ENCODE peak calls at places on chromosomes 2 and 18, in eight cellular contexts. E, X, V, J, U, B, Y and G are unnamed samples.
A peak's percentile ranks its signal among the peaks of the same experiment; 100 is the strongest.

GRCh38 chr2:181628590-181629585 is 28.0 kb downstream of the CERKL start:
- DNase-seq in E (no peak), B (no peak), J (no peak), U (no peak), V (no peak), X (no peak), Y (no peak), G (no peak)

GRCh38 chr2:234003972-234004617 is 46.4 kb upstream of the SPP2 start:
- DNase-seq in Y (no peak), J (no peak), V (peak; percentile 21), E (peak; percentile 2), X (no peak), B (no peak), U (no peak), G (no peak)

GRCh38 chr2:112692496-112692911 is 28.3 kb upstream of the NT5DC4 start:
- DNase-seq in E (peak; percentile 49), U (no peak), Y (peak; percentile 39), J (peak; percentile 16), V (peak; percentile 54), X (peak; percentile 11), B (no peak), G (peak; percentile 62)

GRCh38 chr2:39171618-39172017 is 50.8 kb upstream of the SOS1 start:
- DNase-seq in Y (no peak), J (no peak), E (no peak), U (no peak), X (no peak), V (no peak), B (no peak), G (no peak)

GRCh38 chr2:170500104-170500503 is 215.0 kb upstream of the SP5 start:
- DNase-seq in J (no peak), B (no peak), U (no peak), X (no peak), Y (no peak), V (no peak), E (no peak), G (no peak)

GRCh38 chr2:174198846-174199564 is 49.3 kb downstream of the OLA1 start:
- DNase-seq in V (no peak), J (no peak), Y (no peak), B (no peak), E (peak; percentile 31), U (no peak), X (no peak), G (no peak)

GRCh38 chr2:162545254-162545653 is 201.3 kb downstream of the GCA start:
- DNase-seq in E (no peak), X (no peak), V (no peak), U (no peak), J (no peak), B (no peak), Y (no peak), G (no peak)

GRCh38 chr2:143955416-143956075 is 564.4 kb downstream of the ZEB2 start:
- DNase-seq in U (no peak), V (no peak), B (no peak), J (no peak), X (no peak), E (no peak), Y (no peak), G (no peak)

GRCh38 chr2:121838561-121838960 is 83.1 kb downstream of the TSN start:
- DNase-seq in Y (no peak), E (no peak), J (no peak), U (no peak), B (no peak), V (no peak), X (no peak), G (no peak)

GRCh38 chr2:101442042-101442666 is 32.8 kb downstream of the RFX8 start:
- DNase-seq in X (no peak), E (no peak), U (no peak), B (no peak), Y (no peak), J (no peak), V (no peak), G (no peak)

GRCh38 chr2:3535794-3536681 is 16.7 kb upstream of the ADI1 start:
- DNase-seq in E (no peak), V (no peak), Y (no peak), X (no peak), J (no peak), U (peak; percentile 68), B (no peak), G (no peak)

GRCh38 chr2:200624660-200625059 is 38.8 kb downstream of the AOX1 start:
- DNase-seq in X (no peak), B (no peak), U (no peak), Y (no peak), V (no peak), E (no peak), J (no peak), G (no peak)

GRCh38 chr18:55737266-55737665 is 149.3 kb upstream of the TCF4 start:
- DNase-seq in Y (no peak), J (no peak), U (no peak), V (no peak), E (no peak), B (no peak), X (no peak), G (no peak)

GRCh38 chr2:180604077-180604476 is 376.3 kb upstream of the UBE2E3 start:
- DNase-seq in U (no peak), E (peak; percentile 78), J (no peak), B (no peak), X (no peak), V (no peak), Y (no peak), G (no peak)

GRCh38 chr2:236570081-236570979 is 705 bp downstream of the ACKR3 start:
- DNase-seq in E (no peak), U (no peak), X (no peak), V (no peak), J (no peak), Y (no peak), B (no peak), G (no peak)

GRCh38 chr2:162070228-162070918 is 3.6 kb downstream of the DPP4 start:
- DNase-seq in Y (no peak), V (no peak), U (no peak), E (no peak), X (no peak), B (no peak), J (no peak), G (no peak)

GRCh38 chr2:241724259-241724974 is 10.0 kb upstream of the D2HGDH start:
- DNase-seq in X (no peak), Y (peak; percentile 12), V (peak; percentile 29), B (no peak), J (no peak), E (peak; percentile 71), U (no peak), G (no peak)

GRCh38 chr2:113888641-113889470 is 1.0 kb upstream of the ACTR3 start:
- DNase-seq in V (no peak), U (peak; percentile 29), B (no peak), J (no peak), Y (no peak), X (no peak), E (peak; percentile 82), G (peak; percentile 54)

GRCh38 chr2:39266139-39266805 is 22.5 kb upstream of the CDKL4 start:
- DNase-seq in U (no peak), E (no peak), B (no peak), V (no peak), X (no peak), Y (no peak), J (no peak), G (no peak)

GRCh38 chr2:240949791-240950705 is 43.9 kb downstream of the CROCC2 start:
- DNase-seq in Y (no peak), V (no peak), X (no peak), J (no peak), E (no peak), U (no peak), B (no peak), G (no peak)

GRCh38 chr2:110101911-110102774 is 13.5 kb downstream of the MALL start:
- DNase-seq in E (no peak), U (no peak), Y (no peak), J (no peak), X (no peak), V (no peak), B (no peak), G (peak; percentile 76)

GRCh38 chr18:47604041-47604440 is 326.4 kb downstream of the SMAD2 start:
- DNase-seq in E (no peak), U (no peak), J (no peak), Y (no peak), V (no peak), X (no peak), B (no peak), G (no peak)